ENCODE peak calls at places on chromosomes 12 and 14, in six cellular contexts. One of them, this sample, is unnamed.

GRCh38 chr12:131929530-131930456 is 717 bp downstream of the PUS1 start:
- DNase-seq in WERI-Rb-1: no peak
- DNase-seq in PC-3: peak; percentile 37
- DNase-seq in coronary artery: no peak
- DNase-seq in ovary: peak; percentile 47
- DNase-seq in pancreas: peak; percentile 84
- DNase-seq in this sample: no peak

GRCh38 chr14:65588426-65589140 is 176.1 kb downstream of the FUT8 start:
- DNase-seq in WERI-Rb-1: no peak
- DNase-seq in PC-3: peak; percentile 29
- DNase-seq in coronary artery: no peak
- DNase-seq in ovary: no peak
- DNase-seq in pancreas: no peak
- DNase-seq in this sample: no peak

GRCh38 chr12:115617391-115617790 is 660.1 kb downstream of the MED13L start:
- DNase-seq in WERI-Rb-1: no peak
- DNase-seq in PC-3: no peak
- DNase-seq in coronary artery: no peak
- DNase-seq in ovary: no peak
- DNase-seq in pancreas: no peak
- DNase-seq in this sample: no peak

GRCh38 chr14:93676416-93676958 is 111.8 kb downstream of the PRIMA1 start:
- DNase-seq in WERI-Rb-1: no peak
- DNase-seq in PC-3: no peak
- DNase-seq in coronary artery: no peak
- DNase-seq in ovary: no peak
- DNase-seq in pancreas: no peak
- DNase-seq in this sample: no peak

GRCh38 chr12:111222027-111222414 is 146.9 kb downstream of the PHETA1 start:
- DNase-seq in WERI-Rb-1: no peak
- DNase-seq in PC-3: no peak
- DNase-seq in coronary artery: no peak
- DNase-seq in ovary: no peak
- DNase-seq in pancreas: no peak
- DNase-seq in this sample: no peak

GRCh38 chr14:22837059-22837749 is 819 bp downstream of the MMP14 start:
- DNase-seq in WERI-Rb-1: no peak
- DNase-seq in PC-3: peak; percentile 63
- DNase-seq in coronary artery: peak; percentile 84
- DNase-seq in ovary: peak; percentile 83
- DNase-seq in pancreas: peak; percentile 86
- DNase-seq in this sample: peak; percentile 84

GRCh38 chr14:94481468-94482131 is 5.6 kb upstream of the SERPINA9 start:
- DNase-seq in WERI-Rb-1: no peak
- DNase-seq in PC-3: no peak
- DNase-seq in coronary artery: no peak
- DNase-seq in ovary: no peak
- DNase-seq in pancreas: no peak
- DNase-seq in this sample: no peak

GRCh38 chr12:108289342-108290131 is 49.6 kb downstream of the CMKLR1 start:
- DNase-seq in WERI-Rb-1: no peak
- DNase-seq in PC-3: no peak
- DNase-seq in coronary artery: no peak
- DNase-seq in ovary: no peak
- DNase-seq in pancreas: no peak
- DNase-seq in this sample: no peak

GRCh38 chr14:29462772-29463171 is 464.9 kb downstream of the PRKD1 start:
- DNase-seq in WERI-Rb-1: no peak
- DNase-seq in PC-3: no peak
- DNase-seq in coronary artery: no peak
- DNase-seq in ovary: no peak
- DNase-seq in pancreas: no peak
- DNase-seq in this sample: no peak

GRCh38 chr14:22333408-22334274 is 255.4 kb downstream of the DAD1 start:
- DNase-seq in WERI-Rb-1: no peak
- DNase-seq in PC-3: peak; percentile 99
- DNase-seq in coronary artery: no peak
- DNase-seq in ovary: no peak
- DNase-seq in pancreas: no peak
- DNase-seq in this sample: no peak

GRCh38 chr12:116164263-116164817 is 113.2 kb downstream of the MED13L start:
- DNase-seq in WERI-Rb-1: peak; percentile 47
- DNase-seq in PC-3: no peak
- DNase-seq in coronary artery: no peak
- DNase-seq in ovary: no peak
- DNase-seq in pancreas: no peak
- DNase-seq in this sample: no peak

GRCh38 chr14:72472845-72473244 is 421.1 kb downstream of the DPF3 start:
- DNase-seq in WERI-Rb-1: no peak
- DNase-seq in PC-3: peak; percentile 45
- DNase-seq in coronary artery: no peak
- DNase-seq in ovary: no peak
- DNase-seq in pancreas: no peak
- DNase-seq in this sample: no peak

GRCh38 chr12:42039146-42039545 is 105.5 kb downstream of the GXYLT1 start:
- DNase-seq in WERI-Rb-1: no peak
- DNase-seq in PC-3: peak; percentile 67
- DNase-seq in coronary artery: no peak
- DNase-seq in ovary: no peak
- DNase-seq in pancreas: no peak
- DNase-seq in this sample: no peak

GRCh38 chr12:11730299-11731041 is 81.0 kb downstream of the ETV6 start:
- DNase-seq in WERI-Rb-1: no peak
- DNase-seq in PC-3: peak; percentile 74
- DNase-seq in coronary artery: no peak
- DNase-seq in ovary: no peak
- DNase-seq in pancreas: peak; percentile 67
- DNase-seq in this sample: no peak

GRCh38 chr14:61099221-61099835 is 118.3 kb downstream of the SLC38A6 start:
- DNase-seq in WERI-Rb-1: no peak
- DNase-seq in PC-3: no peak
- DNase-seq in coronary artery: no peak
- DNase-seq in ovary: no peak
- DNase-seq in pancreas: no peak
- DNase-seq in this sample: no peak

GRCh38 chr14:50726372-50727107 is 58.4 kb upstream of the SAV1 start:
- DNase-seq in WERI-Rb-1: no peak
- DNase-seq in PC-3: peak; percentile 77
- DNase-seq in coronary artery: no peak
- DNase-seq in ovary: no peak
- DNase-seq in pancreas: no peak
- DNase-seq in this sample: no peak

GRCh38 chr12:42394429-42394828 is 68.5 kb downstream of the PPHLN1 start:
- DNase-seq in WERI-Rb-1: no peak
- DNase-seq in PC-3: no peak
- DNase-seq in coronary artery: no peak
- DNase-seq in ovary: no peak
- DNase-seq in pancreas: no peak
- DNase-seq in this sample: no peak

DNA sequence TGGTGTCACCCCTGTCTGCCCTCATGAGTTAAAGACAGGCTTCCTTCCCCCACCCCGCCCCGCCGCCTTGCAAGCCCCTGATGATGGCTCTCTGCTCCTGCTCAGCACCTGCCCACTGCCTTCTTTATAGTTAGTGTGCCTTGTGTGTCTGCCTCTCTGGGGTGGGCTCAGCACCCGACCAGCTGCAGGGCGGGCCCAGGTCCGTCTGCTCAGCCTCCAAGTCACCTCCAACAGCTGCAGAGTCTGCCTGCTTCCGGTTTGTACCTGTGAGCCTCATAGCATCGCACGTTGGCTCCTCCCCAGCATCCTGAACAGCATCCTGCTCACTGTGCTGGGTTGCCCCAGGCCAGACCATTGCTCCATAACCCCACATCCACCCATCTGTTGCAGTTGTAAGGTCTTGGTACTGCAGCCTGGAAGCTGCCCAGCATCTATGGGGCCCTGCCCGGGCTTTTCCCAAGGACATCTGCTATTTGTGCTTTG is 3.5 kb downstream of the TGFB3 start:
- DNase-seq in WERI-Rb-1: no peak
- DNase-seq in PC-3: no peak
- DNase-seq in coronary artery: no peak
- DNase-seq in ovary: no peak
- DNase-seq in pancreas: no peak
- DNase-seq in this sample: no peak
- H3K27ac ChIP-seq in WERI-Rb-1: no peak overlapping the region
- H3K27ac ChIP-seq in PC-3: no peak overlapping the region
- H3K27ac ChIP-seq in coronary artery: peak overlapping the region; percentile 97
- H3K27ac ChIP-seq in ovary: no peak overlapping the region
- H3K27ac ChIP-seq in pancreas: no peak overlapping the region
- H3K27ac ChIP-seq in this sample: no peak overlapping the region

GRCh38 chr14:77314539-77314938 is 6.1 kb downstream of the POMT2 start:
- DNase-seq in WERI-Rb-1: no peak
- DNase-seq in PC-3: peak; percentile 47
- DNase-seq in coronary artery: no peak
- DNase-seq in ovary: no peak
- DNase-seq in pancreas: no peak
- DNase-seq in this sample: no peak
- H3K4me3 ChIP-seq in WERI-Rb-1: no peak overlapping the region
- H3K4me3 ChIP-seq in PC-3: no peak overlapping the region
- H3K4me3 ChIP-seq in coronary artery: no peak overlapping the region
- H3K4me3 ChIP-seq in ovary: no peak overlapping the region
- H3K4me3 ChIP-seq in pancreas: no peak overlapping the region
- H3K4me3 ChIP-seq in this sample: no peak overlapping the region

GRCh38 chr12:124720687-124721500 is 142.8 kb downstream of the SCARB1 start:
- DNase-seq in WERI-Rb-1: peak; percentile 98
- DNase-seq in PC-3: peak; percentile 64
- DNase-seq in coronary artery: no peak
- DNase-seq in ovary: no peak
- DNase-seq in pancreas: no peak
- DNase-seq in this sample: peak; percentile 47
- H3K27ac ChIP-seq in WERI-Rb-1: peak overlapping the region; percentile 94
- H3K27ac ChIP-seq in PC-3: peak overlapping the region; percentile 63
- H3K27ac ChIP-seq in coronary artery: peak overlapping the region; percentile 50
- H3K27ac ChIP-seq in ovary: peak overlapping the region; percentile 26
- H3K27ac ChIP-seq in pancreas: no peak overlapping the region
- H3K27ac ChIP-seq in this sample: peak overlapping the region; percentile 66

GRCh38 chr14:55025948-55026347 is 951 bp downstream of the WDHD1 start:
- DNase-seq in WERI-Rb-1: no peak
- DNase-seq in PC-3: no peak
- DNase-seq in coronary artery: no peak
- DNase-seq in ovary: no peak
- DNase-seq in pancreas: no peak
- DNase-seq in this sample: no peak
- H3K4me3 ChIP-seq in WERI-Rb-1: peak overlapping the region; percentile 97
- H3K4me3 ChIP-seq in PC-3: peak overlapping the region; percentile 75
- H3K4me3 ChIP-seq in coronary artery: peak overlapping the region; percentile 78
- H3K4me3 ChIP-seq in ovary: peak overlapping the region; percentile 83
- H3K4me3 ChIP-seq in pancreas: no peak overlapping the region
- H3K4me3 ChIP-seq in this sample: peak overlapping the region; percentile 58

This sample was measured in heart left ventricle.